ENCODE peak calls at places on chromosomes 11 and 22, in seven cellular contexts. B, S, J, M, Y, V and H are unnamed samples.
A peak's percentile ranks its signal among the peaks of the same experiment; 100 is the strongest.

GRCh38 chr11:12749442-12749841 is 75.2 kb downstream of the TEAD1 start:
- DNase-seq in Y (no peak), B (no peak), V (no peak), J (no peak), M (no peak), S (no peak), H (no peak)

GRCh38 chr11:57974830-57975229 is 48.9 kb upstream of the OR9Q1 start:
- DNase-seq in Y (no peak), M (no peak), V (no peak), B (no peak), S (no peak), J (no peak), H (no peak)

GRCh38 chr22:46951326-46951725 is 188.9 kb downstream of the TBC1D22A start:
- DNase-seq in B (no peak), J (no peak), V (no peak), S (no peak), M (no peak), Y (no peak), H (no peak)

GRCh38 chr11:9490376-9490775 is 29.6 kb downstream of the ZNF143 start:
- DNase-seq in M (no peak), S (no peak), V (no peak), B (no peak), J (no peak), Y (no peak), H (no peak)

GRCh38 chr11:75783416-75784084 is 15.0 kb downstream of the DGAT2 start:
- DNase-seq in V (no peak), B (no peak), S (peak; percentile 62), J (no peak), M (no peak), Y (no peak), H (no peak)

GRCh38 chr22:45537734-45538181 is 35.1 kb downstream of the FBLN1 start:
- DNase-seq in V (no peak), B (no peak), Y (peak; percentile 11), M (peak; percentile 60), J (no peak), S (no peak), H (no peak)

GRCh38 chr11:108368134-108368533 is 99.2 kb downstream of the C11orf65 start:
- DNase-seq in Y (no peak), B (no peak), M (no peak), S (no peak), V (no peak), J (no peak), H (no peak)

GRCh38 chr22:18947905-18948304 is 11.8 kb upstream of the PRODH start:
- DNase-seq in B (no peak), V (no peak), M (peak; percentile 1), Y (no peak), J (no peak), S (peak; percentile 43), H (no peak)

GRCh38 chr22:23163665-23164064 is 16.6 kb upstream of the BCR start:
- DNase-seq in V (no peak), B (no peak), J (no peak), Y (no peak), S (peak; percentile 78), M (no peak), H (no peak)

GRCh38 chr11:17541330-17541885 is 2.8 kb downstream of the USH1C start:
- DNase-seq in M (no peak), J (no peak), Y (no peak), V (no peak), B (no peak), S (no peak), H (peak; percentile 42)

GRCh38 chr11:57180964-57181363 is 789 bp upstream of the LRRC55 start:
- DNase-seq in J (no peak), Y (no peak), B (no peak), M (no peak), V (no peak), S (no peak), H (no peak)

GRCh38 chr22:24106385-24107381 is 74.6 kb upstream of the SUSD2 start:
- DNase-seq in B (peak; percentile 49), V (no peak), S (no peak), J (no peak), M (no peak), Y (peak; percentile 41), H (no peak)

GRCh38 chr11:1237128-1237580 is 14.3 kb downstream of the MUC5B start:
- DNase-seq in Y (no peak), B (peak; percentile 26), M (no peak), V (no peak), S (peak; percentile 51), J (no peak), H (peak; percentile 58)

GRCh38 chr11:16154715-16155396 is 201.5 kb downstream of the SOX6 start:
- DNase-seq in J (peak; percentile 79), Y (no peak), V (no peak), M (no peak), S (no peak), B (no peak), H (no peak)

GRCh38 chr22:27718186-27719032 is 83.1 kb downstream of the MN1 start:
- DNase-seq in V (no peak), M (peak; percentile 80), S (no peak), B (no peak), Y (peak; percentile 32), J (peak; percentile 95), H (peak; percentile 58)

GRCh38 chr11:43515090-43515489 is 156.4 kb downstream of the TTC17 start:
- DNase-seq in J (peak; percentile 18), B (peak; percentile 63), V (no peak), M (no peak), S (no peak), Y (peak; percentile 11), H (no peak)

GRCh38 chr11:11813288-11813962 is 28.3 kb upstream of the USP47 start:
- DNase-seq in J (peak; percentile 87), S (peak; percentile 58), M (peak; percentile 44), B (no peak), Y (peak; percentile 14), V (no peak), H (no peak)

GRCh38 chr11:34194576-34195335 is 89.3 kb downstream of the NAT10 start:
- DNase-seq in J (no peak), M (no peak), V (no peak), B (no peak), Y (no peak), S (no peak), H (no peak)

GRCh38 chr22:41848468-41848867 is 15.6 kb downstream of the SREBF2 start:
- DNase-seq in Y (peak; percentile 94), S (no peak), M (no peak), J (peak; percentile 35), B (no peak), V (no peak), H (peak; percentile 85)
- TF ChIP-seq CTCF in Y (peak; percentile 41), S (no peak), M (no peak), J (no peak), B (no peak), V (peak; percentile 39), H (no peak)

GRCh38 chr22:40212126-40212525 is 34.4 kb downstream of the TNRC6B start:
- DNase-seq in Y (no peak), V (no peak), S (no peak), M (no peak), B (no peak), J (no peak), H (no peak)

GRCh38 chr22:40206561-40206960 is 28.8 kb downstream of the TNRC6B start:
- DNase-seq in J (no peak), B (no peak), Y (no peak), M (no peak), V (no peak), S (no peak), H (no peak)

GRCh38 chr22:40210814-40211213 is 33.1 kb downstream of the TNRC6B start:
- DNase-seq in S (no peak), J (no peak), M (no peak), Y (peak; percentile 33), B (no peak), V (no peak), H (no peak)

GRCh38 chr22:40211481-40212052 is 33.8 kb downstream of the TNRC6B start:
- DNase-seq in J (no peak), V (no peak), B (no peak), M (no peak), Y (no peak), S (no peak), H (no peak)

GRCh38 chr22:40209945-40210485 is 32.3 kb downstream of the TNRC6B start:
- DNase-seq in B (no peak), S (no peak), M (no peak), J (no peak), Y (no peak), V (no peak), H (no peak)
- TF ChIP-seq POLR2A in B (no peak), S (no peak), M (no peak), J (no peak), Y (no peak), V (no peak), H (no peak)

GRCh38 chr22:42292726-42293520 is 22.5 kb upstream of the TCF20 start:
- DNase-seq in S (no peak), Y (no peak), J (no peak), V (no peak), B (no peak), M (no peak), H (no peak)

GRCh38 chr22:42291287-42291686 is 20.8 kb upstream of the TCF20 start:
- DNase-seq in J (no peak), Y (no peak), V (no peak), S (no peak), B (no peak), M (no peak), H (no peak)

GRCh38 chr22:42288791-42289190 is 18.3 kb upstream of the TCF20 start:
- DNase-seq in M (no peak), B (no peak), J (no peak), V (no peak), S (no peak), Y (no peak), H (no peak)

GRCh38 chr22:42287174-42287890 is 16.9 kb upstream of the TCF20 start:
- DNase-seq in V (no peak), M (no peak), Y (peak; percentile 76), J (no peak), B (no peak), S (peak; percentile 9), H (no peak)

DNA sequence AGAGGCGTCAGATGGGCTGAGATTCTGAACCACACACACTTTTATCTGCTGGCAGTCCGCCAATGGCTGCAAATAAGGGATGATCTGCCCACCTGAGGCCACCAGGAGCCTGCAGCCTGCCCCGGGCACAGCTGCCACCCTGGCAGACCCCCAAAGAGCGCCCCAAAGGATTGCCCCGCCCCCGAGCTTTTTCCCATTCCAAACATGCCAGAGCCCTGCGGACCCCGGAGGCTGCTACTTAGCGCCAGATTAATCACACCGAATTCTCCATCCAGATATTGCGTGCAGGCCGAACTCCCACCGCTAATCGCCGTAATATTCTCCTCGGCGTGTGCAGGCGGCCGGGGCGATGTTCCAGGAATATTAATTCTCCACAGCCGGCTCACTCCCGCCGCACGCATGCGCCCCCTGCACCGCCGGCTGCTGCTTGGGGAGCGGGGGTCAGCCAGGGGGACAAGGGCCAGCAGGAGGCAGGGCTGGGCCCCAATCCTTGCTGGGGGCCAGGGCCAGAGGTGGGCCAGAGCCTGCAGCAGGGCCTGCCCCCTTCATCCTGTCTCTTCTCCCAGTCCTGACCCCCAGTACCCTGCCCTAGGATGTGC is 19.3 kb upstream of the TCF20 start:
- DNase-seq in V (no peak), B (no peak), M (no peak), Y (no peak), J (no peak), S (no peak), H (peak; percentile 59)
- H3K4me3 ChIP-seq in V (no peak overlapping the region), B (no peak overlapping the region), M (no peak overlapping the region), Y (no peak overlapping the region), J (no peak overlapping the region), S (no peak overlapping the region), H (no peak overlapping the region)

DNA sequence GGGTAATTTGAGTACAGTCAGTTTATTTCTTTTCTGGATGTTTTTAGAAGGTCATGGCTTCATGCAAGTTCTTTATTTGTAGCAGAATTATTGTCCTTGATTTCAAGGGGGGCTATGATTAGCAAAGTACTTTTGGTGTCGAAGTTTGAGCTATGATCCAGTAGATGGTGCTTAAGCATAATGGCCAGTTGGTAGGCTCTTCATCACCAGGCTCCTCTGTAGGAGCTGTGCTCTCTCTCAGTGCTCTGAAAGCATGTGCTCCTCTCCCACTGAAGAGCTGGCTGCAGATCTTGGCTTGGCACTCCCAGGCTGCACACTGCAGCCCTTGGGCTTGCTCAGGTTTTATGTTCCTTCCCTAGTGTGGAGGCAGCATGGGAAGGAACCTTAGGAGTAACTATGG is 852.7 kb downstream of the LUZP2 start:
- DNase-seq in S (no peak), V (no peak), Y (no peak), J (no peak), B (no peak), M (no peak), H (no peak)
- TF ChIP-seq CTCF in S (no peak), V (no peak), Y (no peak), J (no peak), B (no peak), M (no peak), H (no peak)